ENCODE peak calls at places on chromosomes 5 and 9, in ten cellular contexts. H is fibroblast of mammary gland, Q is endodermal cell, F is breast epithelium, W is SK-N-SH, J is ovary, B is cardiac fibroblast, C is H7, Y is AG10803, L is astrocyte. K is an unnamed sample.
A peak's percentile ranks its signal among the peaks of the same experiment; 100 is the strongest.

GRCh38 chr5:147628054-147628895 is 118.4 kb upstream of the DPYSL3 start:
- DNase-seq in H (peak; percentile 69), Q (peak; percentile 92), F (peak; percentile 35), W (peak; percentile 58), J (peak; percentile 41), B (peak; percentile 75), C (peak; percentile 55), Y (peak; percentile 45), L (peak; percentile 32), K (no peak)

GRCh38 chr9:76618762-76619161 is 145.5 kb upstream of the PCA3 start:
- DNase-seq in H (peak; percentile 84), Q (no peak), F (no peak), W (no peak), J (no peak), B (peak; percentile 49), C (no peak), Y (peak; percentile 99), L (peak; percentile 49), K (no peak)

GRCh38 chr5:176748073-176748966 is 62.0 kb upstream of the UNC5A start:
- DNase-seq in H (no peak), Q (peak; percentile 36), F (no peak), W (peak; percentile 21), J (no peak), B (no peak), C (peak; percentile 28), Y (no peak), L (no peak), K (peak; percentile 31)

GRCh38 chr9:109776391-109776790 is 3.6 kb upstream of the PALM2AKAP2 start:
- DNase-seq in H (no peak), Q (no peak), F (peak; percentile 54), W (no peak), J (no peak), B (no peak), C (no peak), Y (no peak), L (no peak), K (no peak)

GRCh38 chr9:79431019-79431679 is 140.6 kb upstream of the TLE4 start:
- DNase-seq in H (no peak), Q (no peak), F (no peak), W (no peak), J (no peak), B (no peak), C (no peak), Y (no peak), L (peak; percentile 16), K (no peak)

GRCh38 chr9:117368684-117369230 is 46.1 kb downstream of the ASTN2 start:
- DNase-seq in H (no peak), Q (no peak), F (no peak), W (no peak), J (no peak), B (no peak), C (no peak), Y (no peak), L (no peak), K (no peak)

GRCh38 chr9:5480919-5481743 is 29.2 kb upstream of the PDCD1LG2 start:
- DNase-seq in H (no peak), Q (no peak), F (no peak), W (no peak), J (no peak), B (no peak), C (no peak), Y (no peak), L (no peak), K (no peak)

GRCh38 chr9:111925017-111925770 is 28.6 kb downstream of the UGCG start:
- DNase-seq in H (no peak), Q (no peak), F (no peak), W (no peak), J (no peak), B (no peak), C (no peak), Y (no peak), L (no peak), K (no peak)

GRCh38 chr9:96139592-96140251 is 162.3 kb downstream of the HSD17B3 start:
- DNase-seq in H (peak; percentile 95), Q (no peak), F (no peak), W (peak; percentile 71), J (peak; percentile 80), B (peak; percentile 82), C (no peak), Y (peak; percentile 85), L (peak; percentile 84), K (no peak)

GRCh38 chr5:147831465-147831864 is at the start of gene SPINK1:
- DNase-seq in H (no peak), Q (no peak), F (no peak), W (no peak), J (no peak), B (no peak), C (no peak), Y (no peak), L (no peak), K (peak; percentile 52)

GRCh38 chr9:8895498-8896224 is 1096.1 kb upstream of the DMAC1 start:
- DNase-seq in H (peak; percentile 62), Q (no peak), F (no peak), W (peak; percentile 41), J (no peak), B (peak; percentile 61), C (peak; percentile 32), Y (no peak), L (peak; percentile 11), K (no peak)

GRCh38 chr9:133151601-133152525 is 11.9 kb downstream of the GBGT1 start:
- DNase-seq in H (no peak), Q (no peak), F (no peak), W (no peak), J (no peak), B (no peak), C (no peak), Y (no peak), L (no peak), K (no peak)

GRCh38 chr5:154475613-154476342 is 2.2 kb downstream of the HAND1 start:
- DNase-seq in H (no peak), Q (peak; percentile 84), F (no peak), W (no peak), J (no peak), B (no peak), C (peak; percentile 74), Y (no peak), L (no peak), K (no peak)

GRCh38 chr5:94908889-94909480 is 290.5 kb downstream of the SLF1 start:
- DNase-seq in H (peak; percentile 60), Q (no peak), F (no peak), W (peak; percentile 43), J (no peak), B (peak; percentile 51), C (peak; percentile 26), Y (peak; percentile 41), L (peak; percentile 8), K (no peak)

GRCh38 chr9:121373401-121373769 is 3.3 kb upstream of the STOM start:
- DNase-seq in H (peak; percentile 52), Q (no peak), F (no peak), W (no peak), J (no peak), B (no peak), C (no peak), Y (no peak), L (no peak), K (no peak)

GRCh38 chr9:36136277-36136893 is at the start of gene GLIPR2:
- DNase-seq in H (peak; percentile 47), Q (peak; percentile 84), F (peak; percentile 38), W (peak; percentile 92), J (peak; percentile 70), B (peak; percentile 80), C (peak; percentile 96), Y (peak; percentile 64), L (no peak), K (peak; percentile 83)
- H3K4me3 ChIP-seq in H (peak within 1 kb of the TSS; percentile 54), Q (peak within 1 kb of the TSS; percentile 91), F (peak within 1 kb of the TSS; percentile 87), W (peak within 1 kb of the TSS; percentile 67), J (peak within 1 kb of the TSS; percentile 60), B (peak within 1 kb of the TSS; percentile 66), C (peak within 1 kb of the TSS; percentile 66), Y (peak within 1 kb of the TSS; percentile 75), L (peak within 1 kb of the TSS; percentile 83), K (peak within 1 kb of the TSS; percentile 57)

DNA sequence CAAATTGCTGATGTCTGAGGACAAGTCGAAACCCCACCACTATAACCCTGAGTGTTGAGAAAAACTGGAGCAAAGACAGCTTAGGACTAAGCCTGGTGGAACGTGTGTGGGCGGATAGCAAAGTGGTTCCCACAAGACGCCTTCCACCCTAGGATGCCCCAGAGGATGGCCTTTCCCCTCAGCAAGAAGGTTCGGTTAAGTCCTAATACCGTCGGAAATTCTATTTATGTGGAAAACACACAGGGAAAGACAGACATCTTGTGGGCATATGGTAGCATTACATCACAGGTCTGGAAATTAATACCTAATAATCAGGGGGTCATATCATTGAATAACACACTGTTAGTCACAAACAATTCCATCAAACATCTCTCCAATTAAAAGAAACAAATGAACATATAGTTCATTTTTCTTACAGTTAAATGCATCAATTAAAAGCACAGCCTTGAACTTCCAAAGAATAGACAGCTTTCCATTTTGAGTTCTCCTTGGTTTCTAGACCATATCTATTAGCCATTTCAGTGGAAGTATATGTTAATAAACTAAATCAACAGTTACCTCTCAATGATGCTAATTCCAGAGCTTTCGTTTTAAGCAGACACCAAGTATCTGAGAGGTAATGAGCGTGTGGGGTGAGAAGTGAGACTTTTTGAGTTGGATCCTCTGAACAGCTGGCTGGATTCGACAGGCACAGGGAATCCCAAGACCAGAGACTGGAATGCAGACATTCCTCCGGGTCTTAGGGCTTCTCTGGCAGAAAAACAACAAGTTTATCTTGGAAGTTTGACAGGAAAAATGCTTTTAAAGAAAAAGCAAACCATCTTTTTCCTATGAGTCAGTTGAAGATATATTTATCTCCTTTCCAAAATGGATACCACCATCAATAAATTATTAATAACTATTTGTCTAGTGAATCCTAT is 2.9 kb upstream of the ICE1 start:
- DNase-seq in H (peak; percentile 96), Q (peak; percentile 63), F (no peak), W (peak; percentile 64), J (peak; percentile 38), B (peak; percentile 77), C (peak; percentile 59), Y (peak; percentile 78), L (peak; percentile 85), K (no peak)
- H3K4me3 ChIP-seq in H (no peak overlapping the region), Q (peak overlapping the region; percentile 95), F (no peak overlapping the region), W (no peak overlapping the region), J (no peak overlapping the region), B (no peak overlapping the region), C (no peak overlapping the region), Y (no peak overlapping the region), L (no peak overlapping the region), K (no peak overlapping the region)

GRCh38 chr5:178421128-178421527 is 169.1 kb downstream of the COL23A1 start:
- DNase-seq in H (no peak), Q (peak; percentile 33), F (no peak), W (no peak), J (no peak), B (no peak), C (peak; percentile 16), Y (no peak), L (no peak), K (no peak)
- H3K4me3 ChIP-seq in H (no peak overlapping the region), Q (no peak overlapping the region), F (no peak overlapping the region), W (no peak overlapping the region), J (no peak overlapping the region), B (no peak overlapping the region), C (no peak overlapping the region), Y (no peak overlapping the region), L (no peak overlapping the region), K (no peak overlapping the region)

GRCh38 chr9:90428517-90428916 is 214.1 kb downstream of the DIRAS2 start:
- DNase-seq in H (no peak), Q (peak; percentile 52), F (no peak), W (no peak), J (no peak), B (no peak), C (no peak), Y (no peak), L (no peak), K (no peak)

GRCh38 chr9:90433398-90433890 is 209.2 kb downstream of the DIRAS2 start:
- DNase-seq in H (no peak), Q (peak; percentile 99), F (peak; percentile 48), W (no peak), J (no peak), B (peak; percentile 32), C (peak; percentile 74), Y (peak; percentile 1), L (peak; percentile 29), K (no peak)

GRCh38 chr9:90432951-90433350 is 209.7 kb downstream of the DIRAS2 start:
- DNase-seq in H (no peak), Q (no peak), F (no peak), W (no peak), J (no peak), B (no peak), C (no peak), Y (no peak), L (no peak), K (no peak)
- H3K4me3 ChIP-seq in H (no peak overlapping the region), Q (peak overlapping the region; percentile 76), F (no peak overlapping the region), W (no peak overlapping the region), J (no peak overlapping the region), B (no peak overlapping the region), C (peak overlapping the region; percentile 25), Y (no peak overlapping the region), L (peak overlapping the region; percentile 33), K (no peak overlapping the region)